ENCODE peak calls at places on chromosomes 1 and 21, in six cellular contexts. I is left ventricle myocardium inferior, S is HepG2, A is pancreas, E is Panc1, L is cardiac muscle cell. X is an unnamed sample.

GRCh38 chr1:236039736-236040670 is 24.9 kb downstream of the NID1 start:
- DNase-seq in I (peak; percentile 49), S (peak; percentile 93), A (no peak), E (no peak), L (peak; percentile 30), X (no peak)

GRCh38 chr1:240278082-240278481 is 186.4 kb downstream of the FMN2 start:
- DNase-seq in I (no peak), S (no peak), A (no peak), E (no peak), L (no peak), X (no peak)

GRCh38 chr21:46185717-46186116 is 1.5 kb upstream of the SPATC1L start:
- DNase-seq in I (no peak), S (no peak), A (no peak), E (no peak), L (no peak), X (no peak)

GRCh38 chr1:41371630-41372599 is 10.7 kb downstream of the FOXO6 start:
- DNase-seq in I (no peak), S (peak; percentile 13), A (peak; percentile 70), E (no peak), L (peak; percentile 86), X (no peak)

GRCh38 chr1:35097224-35097623 is 18.0 kb downstream of the ZMYM1 start:
- DNase-seq in I (no peak), S (no peak), A (no peak), E (no peak), L (no peak), X (peak; percentile 41)

GRCh38 chr1:205985330-205986005 is 17.7 kb downstream of the RAB7B start:
- DNase-seq in I (no peak), S (peak; percentile 19), A (no peak), E (no peak), L (no peak), X (peak; percentile 59)

GRCh38 chr1:41742219-41742618 is 176.5 kb downstream of the HIVEP3 start:
- DNase-seq in I (no peak), S (no peak), A (no peak), E (no peak), L (no peak), X (peak; percentile 75)

GRCh38 chr1:157496121-157496526 is 56.2 kb downstream of the FCRL5 start:
- DNase-seq in I (no peak), S (peak; percentile 36), A (no peak), E (peak; percentile 24), L (peak; percentile 59), X (no peak)

GRCh38 chr1:119664057-119664456 is 16.0 kb upstream of the ZNF697 start:
- DNase-seq in I (no peak), S (no peak), A (no peak), E (no peak), L (no peak), X (no peak)

GRCh38 chr1:172818841-172819527 is 160.1 kb downstream of the FASLG start:
- DNase-seq in I (no peak), S (no peak), A (no peak), E (no peak), L (no peak), X (no peak)

GRCh38 chr1:62436039-62436465 is 797 bp upstream of the USP1 start:
- DNase-seq in I (peak; percentile 96), S (no peak), A (peak; percentile 95), E (peak; percentile 98), L (no peak), X (no peak)

GRCh38 chr1:82562448-82562847 is 761.7 kb downstream of the ADGRL2 start:
- DNase-seq in I (no peak), S (no peak), A (no peak), E (no peak), L (no peak), X (no peak)

GRCh38 chr1:6438047-6438525 is 13.5 kb downstream of the ESPN start:
- DNase-seq in I (peak; percentile 52), S (peak; percentile 66), A (peak; percentile 84), E (no peak), L (peak; percentile 80), X (no peak)

GRCh38 chr1:218591966-218592365 is 246.8 kb downstream of the TGFB2 start:
- DNase-seq in I (no peak), S (no peak), A (no peak), E (no peak), L (no peak), X (no peak)

GRCh38 chr1:99266731-99267130 is 2.4 kb downstream of the PLPPR4 start:
- DNase-seq in I (no peak), S (no peak), A (no peak), E (no peak), L (no peak), X (no peak)

GRCh38 chr1:223519116-223519515 is 125.9 kb downstream of the CCDC185 start:
- DNase-seq in I (no peak), S (no peak), A (no peak), E (no peak), L (no peak), X (no peak)

GRCh38 chr1:211908951-211909350 is 78.4 kb upstream of the LPGAT1 start:
- DNase-seq in I (no peak), S (no peak), A (no peak), E (no peak), L (no peak), X (no peak)

GRCh38 chr21:24671901-24672300 is 935.4 kb downstream of the MRPL39 start:
- DNase-seq in I (no peak), S (no peak), A (no peak), E (no peak), L (no peak), X (no peak)

GRCh38 chr1:44621841-44622286 is 52.4 kb downstream of the TMEM53 start:
- DNase-seq in I (no peak), S (no peak), A (peak; percentile 16), E (no peak), L (no peak), X (no peak)

GRCh38 chr1:1784933-1785332 is 6.7 kb upstream of the NADK start:
- DNase-seq in I (no peak), S (no peak), A (no peak), E (no peak), L (no peak), X (no peak)

GRCh38 chr1:1785666-1786065 is 7.4 kb upstream of the NADK start:
- DNase-seq in I (no peak), S (no peak), A (no peak), E (no peak), L (no peak), X (no peak)

GRCh38 chr1:1788646-1789431 is 10.6 kb upstream of the NADK start:
- DNase-seq in I (no peak), S (peak; percentile 33), A (no peak), E (no peak), L (peak; percentile 40), X (no peak)

GRCh38 chr1:1787206-1787605 is 8.9 kb upstream of the NADK start:
- DNase-seq in I (no peak), S (no peak), A (no peak), E (no peak), L (no peak), X (no peak)

DNA sequence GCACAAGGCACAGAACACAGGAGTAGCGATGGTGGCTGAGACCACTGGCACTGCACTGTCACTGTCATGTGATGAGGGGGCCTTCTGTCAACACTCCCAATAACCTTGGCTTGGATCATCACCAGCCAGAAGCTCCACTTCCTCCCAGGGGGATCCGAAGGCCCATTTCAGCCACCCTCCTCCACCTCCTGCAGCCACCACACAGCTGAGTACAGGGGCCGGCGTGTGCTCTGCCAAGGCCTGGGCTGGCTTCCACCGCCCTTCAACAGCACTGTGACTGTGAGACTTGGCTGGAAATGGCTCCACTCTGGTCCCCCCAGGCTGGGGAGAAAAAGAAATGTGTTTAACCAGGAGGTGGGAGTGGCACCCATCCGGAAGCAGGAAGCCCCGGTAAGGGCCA is 9.9 kb upstream of the NADK start:
- DNase-seq in I (no peak), S (no peak), A (no peak), E (no peak), L (no peak), X (no peak)
- H3K36me3 ChIP-seq in I (peaks cover 82% of the 10 kb centered on the region), S (peaks cover 41% of the 10 kb centered on the region), A (peaks cover 5% of the 10 kb centered on the region), E (peaks cover 32% of the 10 kb centered on the region), L (peaks cover 55% of the 10 kb centered on the region), X (peaks cover 14% of the 10 kb centered on the region)

GRCh38 chr21:26852422-26852821 is 7.2 kb upstream of the ADAMTS1 start:
- DNase-seq in I (no peak), S (no peak), A (no peak), E (no peak), L (no peak), X (no peak)

GRCh38 chr21:26851109-26851944 is 6.1 kb upstream of the ADAMTS1 start:
- DNase-seq in I (no peak), S (no peak), A (no peak), E (no peak), L (no peak), X (no peak)

GRCh38 chr21:26850116-26850643 is 5.0 kb upstream of the ADAMTS1 start:
- DNase-seq in I (no peak), S (peak; percentile 36), A (no peak), E (no peak), L (no peak), X (no peak)

GRCh38 chr21:26847951-26848350 is 2.7 kb upstream of the ADAMTS1 start:
- DNase-seq in I (no peak), S (no peak), A (no peak), E (no peak), L (no peak), X (no peak)

DNA sequence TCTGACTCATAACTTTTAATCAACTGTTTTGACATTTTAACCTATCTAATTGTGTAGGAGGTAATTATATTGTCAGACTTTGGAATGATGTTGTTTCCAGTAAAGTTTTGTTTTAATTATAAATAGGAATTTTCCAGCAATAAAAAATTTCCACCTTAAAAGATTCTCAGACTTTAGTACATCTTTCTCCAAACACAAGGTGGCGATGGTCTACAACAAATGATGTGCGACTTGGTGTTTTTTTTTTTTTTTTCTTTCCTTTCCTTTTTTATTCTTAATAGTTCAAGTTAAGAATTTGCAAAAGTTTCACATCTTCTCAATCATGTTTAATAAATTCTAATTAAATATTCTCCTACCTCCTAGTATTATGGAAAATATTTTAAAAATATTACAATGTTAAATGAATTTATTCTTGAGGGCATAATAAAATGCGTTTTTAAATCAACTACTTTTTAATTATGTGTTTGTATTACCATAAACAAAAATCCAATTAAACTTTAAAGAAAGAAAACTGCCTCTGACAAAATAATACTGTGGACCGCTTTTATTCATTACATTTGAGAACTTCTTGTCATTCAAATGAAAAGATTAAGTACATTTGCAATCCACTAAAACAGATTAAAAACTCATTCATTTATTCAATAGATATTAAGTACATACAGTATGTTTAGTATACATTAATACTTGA is 4.4 kb upstream of the ADAMTS1 start:
- DNase-seq in I (no peak), S (peak; percentile 47), A (no peak), E (no peak), L (peak; percentile 76), X (no peak)
- TF ChIP-seq CTCF in I (peak; percentile 68), S (peak; percentile 29), A (no peak), E (peak; percentile 6), L (peak; percentile 51), X (peak; percentile 50)

GRCh38 chr1:8555582-8555981 is 237.7 kb downstream of the SLC45A1 start:
- DNase-seq in I (no peak), S (no peak), A (no peak), E (no peak), L (no peak), X (no peak)
- H3K36me3 ChIP-seq in I (peaks cover 5% of the 10 kb centered on the region), S (peaks cover 20% of the 10 kb centered on the region), A (no peaks in the 10 kb centered on the region), E (no peaks in the 10 kb centered on the region), L (peaks cover 10% of the 10 kb centered on the region), X (peaks cover 1% of the 10 kb centered on the region)

DNA sequence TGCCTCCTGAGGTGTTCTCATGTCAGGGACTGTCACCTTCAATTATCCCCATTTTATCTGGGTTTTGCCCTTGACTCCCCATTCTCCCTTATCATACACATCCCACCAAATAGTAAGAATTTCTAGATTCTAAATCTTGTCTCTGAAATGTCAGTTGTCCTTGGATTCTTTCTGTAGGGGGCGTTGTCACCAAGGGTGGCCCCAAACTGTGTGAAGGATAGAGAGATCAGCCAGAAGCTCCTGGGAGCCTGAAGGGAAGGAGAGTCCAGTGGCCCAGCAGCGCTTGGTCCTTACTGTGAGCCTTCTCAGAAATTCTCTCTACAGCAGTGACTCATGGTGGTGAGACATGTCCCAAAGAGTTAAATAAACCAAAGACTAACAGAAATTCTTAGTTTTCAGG is 109.6 kb downstream of the ELAVL4 start:
- DNase-seq in I (no peak), S (no peak), A (no peak), E (no peak), L (no peak), X (no peak)
- TF ChIP-seq CTCF in I (no peak), S (no peak), A (no peak), E (no peak), L (no peak), X (no peak)

X was measured in kidney epithelial cell.